ENCODE peak calls at places on chromosome 3, in four cellular contexts. F is COR-L47, L is AG09319, R is M059J. P is an unnamed sample.

GRCh38 chr3:59257506-59257905 is 207.7 kb upstream of the CFAP20DC start:
- DNase-seq in F (no peak), L (no peak), R (no peak), P (no peak)

GRCh38 chr3:58471025-58471887 is 20.6 kb upstream of the KCTD6 start:
- DNase-seq in F (peak), R (peak), L (peak), P (peak)

GRCh38 chr3:154184582-154184981 is 63.4 kb downstream of the ARHGEF26 start:
- DNase-seq in L (no peak), F (no peak), R (no peak), P (no peak)

GRCh38 chr3:149224736-149225594 is 3.3 kb upstream of the CP start:
- DNase-seq in R (peak), F (no peak), L (peak), P (no peak)

GRCh38 chr3:30646181-30646876 is 39.9 kb downstream of the TGFBR2 start:
- DNase-seq in R (no peak), L (peak), F (no peak), P (no peak)

GRCh38 chr3:46297658-46298423 is 55.6 kb downstream of the CCR3 start:
- DNase-seq in R (peak), F (no peak), L (no peak), P (no peak)

GRCh38 chr3:5071061-5071460 is 51.0 kb upstream of the ARL8B start:
- DNase-seq in L (no peak), R (peak), F (no peak), P (peak)

GRCh38 chr3:78633626-78634025 is 1134.2 kb downstream of the ROBO1 start:
- DNase-seq in L (no peak), F (no peak), R (peak), P (no peak)

GRCh38 chr3:126133606-126134005 is 46.8 kb downstream of the ALDH1L1 start:
- DNase-seq in L (no peak), F (no peak), R (no peak), P (no peak)

GRCh38 chr3:156750874-156751245 is 75.3 kb upstream of the LEKR1 start:
- DNase-seq in L (no peak), R (peak), F (no peak), P (no peak)

GRCh38 chr3:74906181-74906580 is 291.7 kb upstream of the CNTN3 start:
- DNase-seq in R (no peak), L (no peak), F (no peak), P (no peak)

GRCh38 chr3:159762238-159762637 is 226.4 kb upstream of the IL12A start:
- DNase-seq in R (peak), F (no peak), L (no peak), P (no peak)

GRCh38 chr3:13167064-13167743 is 94.0 kb upstream of the IQSEC1 start:
- DNase-seq in R (no peak), F (no peak), L (no peak), P (no peak)

GRCh38 chr3:46921871-46922271 is 44.4 kb downstream of the PTH1R start:
- DNase-seq in F (no peak), R (no peak), L (no peak), P (no peak)

GRCh38 chr3:155391583-155391982 is 98.1 kb upstream of the STRIT1 start:
- DNase-seq in F (peak), L (peak), R (peak), P (peak)

GRCh38 chr3:126300761-126301481 is 56.3 kb downstream of the KLF15 start:
- DNase-seq in R (peak), L (no peak), F (no peak), P (peak)

GRCh38 chr3:141375381-141376301 is 7.3 kb downstream of the ZBTB38 start:
- DNase-seq in L (no peak), F (no peak), R (no peak), P (no peak)

GRCh38 chr3:40476478-40477470 is at the start of gene ZNF619:
- DNase-seq in F (peak), L (peak), R (peak), P (peak)

GRCh38 chr3:65945480-65945879 is 93.2 kb downstream of the MAGI1 start:
- DNase-seq in R (peak), F (no peak), L (no peak), P (no peak)

GRCh38 chr3:170448530-170449110 is 30.0 kb downstream of the CLDN11 start:
- DNase-seq in R (no peak), L (no peak), F (no peak), P (no peak)

GRCh38 chr3:196179380-196180308 is 31.6 kb downstream of the ZDHHC19 start:
- DNase-seq in L (no peak), F (no peak), R (peak), P (no peak)

GRCh38 chr3:57029924-57030323 is 30.5 kb upstream of the SPATA12 start:
- DNase-seq in R (no peak), L (no peak), F (no peak), P (no peak)

GRCh38 chr3:79729096-79729495 is 38.7 kb downstream of the ROBO1 start:
- DNase-seq in R (peak), F (peak), L (no peak), P (peak)

GRCh38 chr3:195859061-195859845 is 47.5 kb upstream of the MUC4 start:
- DNase-seq in R (peak), F (peak), L (peak), P (peak)

GRCh38 chr3:86830566-86830965 is 160.4 kb downstream of the VGLL3 start:
- DNase-seq in L (peak), F (no peak), R (peak), P (no peak)

GRCh38 chr3:98612996-98613517 is 19.6 kb upstream of the CPOX start:
- DNase-seq in L (no peak), F (no peak), R (peak), P (no peak)

GRCh38 chr3:119562307-119562961 is 3.0 kb upstream of the CD80 start:
- DNase-seq in L (no peak), F (no peak), R (peak), P (no peak)

GRCh38 chr3:189188466-189188865 is 16.7 kb downstream of the TPRG1 start:
- DNase-seq in L (no peak), F (no peak), R (no peak), P (no peak)

GRCh38 chr3:186193534-186194450 is 84.9 kb upstream of the ETV5 start:
- DNase-seq in L (no peak), F (no peak), R (no peak), P (no peak)

GRCh38 chr3:59502806-59503205 is 453.0 kb upstream of the CFAP20DC start:
- DNase-seq in R (peak), L (peak), F (no peak), P (peak)

GRCh38 chr3:34408088-34408487 is 609.7 kb downstream of the PDCD6IP start:
- DNase-seq in F (no peak), L (no peak), R (no peak), P (no peak)

GRCh38 chr3:43161684-43162512 is 56.0 kb upstream of the POMGNT2 start:
- DNase-seq in F (no peak), R (peak), L (no peak), P (peak)

GRCh38 chr3:128590948-128591347 is 59.7 kb downstream of the RPN1 start:
- DNase-seq in F (no peak), R (no peak), L (no peak), P (no peak)

GRCh38 chr3:165339753-165340152 is 143.6 kb upstream of the SLITRK3 start:
- DNase-seq in F (peak), R (no peak), L (no peak), P (no peak)

GRCh38 chr3:16909802-16910201 is 25.0 kb downstream of the PLCL2 start:
- DNase-seq in F (no peak), R (no peak), L (no peak), P (no peak)

GRCh38 chr3:12471228-12471627 is 13.1 kb upstream of the TSEN2 start:
- DNase-seq in L (no peak), F (no peak), R (peak), P (no peak)

GRCh38 chr3:194306109-194306686 is 44.9 kb downstream of the CPN2 start:
- DNase-seq in F (peak), R (no peak), L (no peak), P (no peak)

GRCh38 chr3:10350324-10350985 is 29.5 kb upstream of the SEC13 start:
- DNase-seq in L (no peak), R (no peak), F (no peak), P (no peak)

GRCh38 chr3:9649791-9650521 is 651 bp downstream of the MTMR14 start:
- DNase-seq in F (no peak), L (no peak), R (no peak), P (no peak)

GRCh38 chr3:3707858-3708768 is 91.1 kb upstream of the LRRN1 start:
- DNase-seq in L (no peak), R (no peak), F (no peak), P (no peak)